ENCODE peak calls at places on chromosome 5, in six cellular contexts. K, D, B, N, W and F are unnamed samples.

GRCh38 chr5:116914869-116915504 is 340.4 kb upstream of the SEMA6A start:
- DNase-seq in K (no peak), D (no peak), B (no peak), N (no peak), W (no peak), F (no peak)

GRCh38 chr5:71836084-71836483 is 117.0 kb downstream of the CARTPT start:
- DNase-seq in K (no peak), D (no peak), B (no peak), N (no peak), W (no peak), F (no peak)

GRCh38 chr5:112388739-112389138 is 30.3 kb downstream of the EPB41L4A start:
- DNase-seq in K (no peak), D (no peak), B (no peak), N (no peak), W (no peak), F (no peak)

GRCh38 chr5:154761062-154761740 is 6.0 kb downstream of the LARP1 start:
- DNase-seq in K (no peak), D (no peak), B (no peak), N (no peak), W (no peak), F (no peak)

GRCh38 chr5:55668356-55668755 is 43.8 kb downstream of the SLC38A9 start:
- DNase-seq in K (no peak), D (no peak), B (no peak), N (no peak), W (no peak), F (no peak)

GRCh38 chr5:150016537-150016936 is 16.0 kb downstream of the HMGXB3 start:
- DNase-seq in K (no peak), D (no peak), B (no peak), N (no peak), W (no peak), F (no peak)

GRCh38 chr5:90932052-90932699 is 373.6 kb downstream of the ADGRV1 start:
- DNase-seq in K (peak; percentile 58), D (peak; percentile 70), B (peak; percentile 40), N (no peak), W (peak; percentile 9), F (peak; percentile 72)

GRCh38 chr5:154368041-154368800 is 77.6 kb upstream of the SAP30L start:
- DNase-seq in K (peak; percentile 26), D (no peak), B (no peak), N (no peak), W (no peak), F (no peak)

GRCh38 chr5:76819851-76820280 is 1.0 kb downstream of the F2RL1 start:
- DNase-seq in K (no peak), D (no peak), B (peak; percentile 15), N (peak; percentile 77), W (no peak), F (no peak)

GRCh38 chr5:95620870-95621838 is 1.3 kb downstream of the GPR150 start:
- DNase-seq in K (peak; percentile 14), D (peak; percentile 63), B (peak; percentile 64), N (peak; percentile 75), W (peak; percentile 34), F (peak; percentile 70)
- TF ChIP-seq CTCF in K (no peak), D (no peak), B (no peak), N (no peak), W (no peak), F (no peak)

GRCh38 chr5:177497297-177498012 is at the start of gene PDLIM7:
- DNase-seq in K (peak; percentile 96), D (peak; percentile 98), B (peak; percentile 99), N (peak; percentile 98), W (peak; percentile 90), F (peak; percentile 98)
- TF ChIP-seq CTCF in K (peak; percentile 15), D (no peak), B (no peak), N (no peak), W (no peak), F (no peak)

GRCh38 chr5:121949885-121950284 is 11.9 kb upstream of the SRFBP1 start:
- DNase-seq in K (peak; percentile 14), D (peak; percentile 49), B (peak; percentile 42), N (no peak), W (no peak), F (peak; percentile 45)
- TF ChIP-seq CTCF in K (peak; percentile 44), D (no peak), B (peak; percentile 63), N (peak; percentile 64), W (peak; percentile 55), F (peak; percentile 64)

GRCh38 chr5:174751154-174751990 is 27.0 kb downstream of the MSX2 start:
- DNase-seq in K (no peak), D (no peak), B (peak; percentile 72), N (peak; percentile 62), W (no peak), F (no peak)
- TF ChIP-seq CTCF in K (no peak), D (no peak), B (no peak), N (no peak), W (no peak), F (no peak)

GRCh38 chr5:177457239-177458121 is 10.9 kb downstream of the PRR7 start:
- DNase-seq in K (peak; percentile 84), D (peak; percentile 85), B (peak; percentile 85), N (peak; percentile 94), W (no peak), F (peak; percentile 96)
- TF ChIP-seq CTCF in K (peak; percentile 49), D (peak; percentile 40), B (peak; percentile 61), N (peak; percentile 46), W (peak; percentile 65), F (peak; percentile 52)

DNA sequence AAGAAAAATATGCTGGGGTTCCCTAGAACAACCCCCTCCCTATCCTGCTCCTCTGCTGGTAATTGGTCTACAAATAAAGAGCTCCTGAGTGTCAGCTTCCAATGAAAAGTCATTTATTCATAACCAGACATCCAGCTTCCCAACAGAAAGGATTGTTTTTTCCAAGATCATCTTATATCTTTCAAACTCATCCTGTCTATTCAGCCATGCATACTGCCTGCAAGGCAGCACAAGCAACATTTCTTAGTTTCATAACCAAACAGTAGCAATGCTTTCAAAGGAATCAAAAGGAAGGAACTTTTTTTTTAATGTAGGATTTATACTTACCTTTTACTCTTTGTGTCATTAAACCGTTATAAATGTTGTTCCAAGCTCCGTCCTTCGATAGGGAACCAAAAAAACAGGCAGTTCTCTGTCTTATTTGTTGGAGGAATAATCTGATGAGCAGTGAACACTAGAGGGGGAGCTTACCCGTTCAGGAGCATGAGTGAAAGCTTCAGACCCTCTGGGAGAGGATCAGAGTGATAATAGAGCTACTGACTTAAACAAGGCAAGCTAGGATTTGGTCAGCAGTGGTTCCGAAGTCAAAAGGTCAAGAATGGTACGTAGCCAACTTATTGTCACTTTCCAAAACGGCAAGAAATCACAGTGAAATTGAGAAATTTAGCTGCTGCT is 893.1 kb downstream of the NR2F1-AS1 start:
- DNase-seq in K (no peak), D (no peak), B (no peak), N (no peak), W (no peak), F (peak; percentile 38)
- TF ChIP-seq CTCF in K (no peak), D (no peak), B (peak; percentile 30), N (peak; percentile 15), W (no peak), F (peak; percentile 43)

DNA sequence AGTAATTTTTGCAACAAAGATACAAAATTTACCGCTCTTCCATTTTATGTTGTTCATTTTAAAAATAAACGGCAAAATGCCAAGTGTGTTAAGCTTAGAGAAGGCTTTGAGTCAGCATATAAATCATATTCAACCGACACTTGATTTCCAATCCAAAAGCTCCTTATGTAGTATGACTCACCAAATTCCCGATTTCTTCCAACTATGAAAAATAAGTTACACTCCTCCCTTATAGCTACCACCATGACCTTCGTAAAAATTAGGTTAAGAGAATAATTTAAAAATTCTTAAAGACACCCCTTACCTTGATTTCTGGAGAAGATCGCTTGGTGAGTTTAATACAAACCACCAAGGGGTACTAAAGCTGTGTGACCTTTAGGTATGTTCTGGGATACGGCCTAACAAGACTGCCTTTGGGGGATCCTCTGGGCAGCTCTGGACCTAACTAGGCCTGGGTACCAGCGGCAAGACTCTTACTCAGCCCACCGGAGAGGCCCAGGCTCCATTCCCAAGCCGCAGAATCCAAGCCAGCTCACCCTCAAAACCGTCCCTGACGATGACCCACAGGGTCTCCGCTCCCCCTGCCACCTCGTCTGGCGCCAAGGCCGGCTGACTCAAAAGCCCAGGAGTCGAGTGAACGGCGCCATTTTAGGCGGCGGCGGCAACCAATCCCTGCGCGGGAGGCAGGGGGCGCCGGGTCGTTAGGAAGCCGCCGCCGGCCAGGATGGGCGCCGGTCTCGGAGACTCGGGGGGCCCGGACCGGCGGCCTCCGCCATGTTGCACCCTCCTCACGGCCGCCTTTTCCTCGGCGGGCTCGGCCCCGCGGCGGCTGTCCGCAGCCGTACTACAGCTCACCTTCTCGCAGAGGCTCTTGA is 731 bp downstream of the PPP2CA start:
- DNase-seq in K (peak; percentile 71), D (peak; percentile 79), B (peak; percentile 81), N (peak; percentile 90), W (peak; percentile 44), F (peak; percentile 64)
- TF ChIP-seq CTCF in K (peak; percentile 36), D (no peak), B (no peak), N (no peak), W (no peak), F (peak; percentile 35)

GRCh38 chr5:98349990-98350365 is 423.5 kb upstream of the RGMB start:
- DNase-seq in K (no peak), D (no peak), B (no peak), N (no peak), W (no peak), F (no peak)
- TF ChIP-seq CTCF in K (no peak), D (no peak), B (no peak), N (no peak), W (no peak), F (no peak)

DNA sequence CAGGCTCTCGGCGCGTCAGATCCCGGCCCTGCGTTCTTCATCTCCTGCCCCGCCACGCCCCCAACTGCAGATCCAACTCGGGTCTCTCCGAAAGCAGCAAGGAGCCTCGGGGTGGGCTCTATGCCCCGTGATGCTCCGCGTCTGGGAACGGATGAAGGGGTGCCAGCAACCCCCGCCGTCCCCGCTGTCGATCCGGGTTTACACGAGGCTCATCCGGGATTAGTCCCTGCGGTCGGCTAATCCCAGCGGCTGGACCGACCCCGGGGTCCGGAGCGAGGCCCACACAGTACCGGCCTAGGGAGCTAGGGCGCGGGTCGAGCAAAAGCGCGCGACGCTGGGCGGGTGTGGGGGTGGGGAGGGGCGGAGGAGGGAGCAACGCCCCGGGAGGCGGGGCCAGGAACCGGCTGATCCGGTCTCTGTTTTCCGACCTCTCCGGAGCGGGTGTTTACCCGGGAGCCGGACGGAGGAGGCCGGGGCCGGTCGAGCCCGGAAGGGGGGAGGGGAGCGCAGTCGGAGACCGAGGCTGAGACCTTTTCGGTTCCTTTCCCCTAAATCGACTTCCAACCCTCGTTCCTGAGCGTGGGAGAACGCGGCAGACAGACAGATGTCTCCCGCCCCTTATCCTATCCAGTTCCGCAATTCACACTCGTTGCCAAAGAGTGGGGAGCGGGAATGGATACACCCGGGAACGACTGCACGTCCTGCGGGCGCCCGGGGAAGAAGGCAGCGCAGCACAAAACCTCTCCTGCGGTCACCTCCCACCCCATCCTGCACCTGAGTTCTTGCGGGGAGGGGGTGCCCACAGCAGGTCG is 28.6 kb downstream of the PCDH1 start:
- DNase-seq in K (peak; percentile 93), D (peak; percentile 94), B (peak; percentile 83), N (peak; percentile 98), W (peak; percentile 63), F (peak; percentile 94)
- TF ChIP-seq CTCF in K (no peak), D (no peak), B (no peak), N (no peak), W (no peak), F (no peak)